ENCODE peak calls at places on chromosomes 4 and X, in four cellular contexts. F is upper lobe of left lung, P is tibial nerve, R is cardiac muscle cell. W is an unnamed sample.

GRCh38 chrX:68440940-68441339 is 7.6 kb upstream of the OPHN1 start:
- DNase-seq in R (peak; percentile 88), F (peak; percentile 39), P (peak; percentile 75), W (peak; percentile 36)

GRCh38 chr4:37685726-37686372 is 327 bp downstream of the RELL1 start:
- DNase-seq in F (peak; percentile 55), P (peak; percentile 22), R (peak; percentile 46), W (no peak)

GRCh38 chrX:144637731-144638130 is 609.6 kb upstream of the SPANXN1 start:
- DNase-seq in F (no peak), P (no peak), R (no peak), W (no peak)

GRCh38 chr4:186820371-186820990 is 96.8 kb upstream of the FAT1 start:
- DNase-seq in R (peak; percentile 79), F (no peak), P (no peak), W (peak; percentile 26)

GRCh38 chr4:7295201-7295916 is 103.0 kb downstream of the SORCS2 start:
- DNase-seq in P (peak; percentile 36), R (peak; percentile 71), F (peak; percentile 56), W (no peak)

GRCh38 chr4:73676881-73677323 is 56.7 kb upstream of the RASSF6 start:
- DNase-seq in P (no peak), R (peak; percentile 29), F (no peak), W (no peak)

GRCh38 chr4:89373396-89373795 is 65.8 kb upstream of the GPRIN3 start:
- DNase-seq in R (no peak), P (no peak), F (no peak), W (no peak)

GRCh38 chrX:96182366-96182765 is 502.3 kb upstream of the DIAPH2 start:
- DNase-seq in F (no peak), R (peak; percentile 42), P (no peak), W (peak; percentile 2)

GRCh38 chrX:15894724-15895123 is 40.1 kb upstream of the AP1S2 start:
- DNase-seq in R (no peak), F (no peak), P (no peak), W (no peak)

GRCh38 chr4:112322866-112323265 is 25.7 kb downstream of the ALPK1 start:
- DNase-seq in F (no peak), R (no peak), P (no peak), W (no peak)

GRCh38 chr4:88341227-88342192 is 37.1 kb upstream of the HERC6 start:
- DNase-seq in R (peak; percentile 93), F (peak; percentile 21), P (no peak), W (peak; percentile 82)

GRCh38 chr4:164700471-164700870 is 53.5 kb upstream of the SMIM31 start:
- DNase-seq in R (no peak), F (no peak), P (no peak), W (no peak)

GRCh38 chr4:169810325-169811323 is 52.9 kb upstream of the HPF1 start:
- DNase-seq in F (no peak), P (peak; percentile 75), R (peak; percentile 87), W (peak; percentile 76)

GRCh38 chrX:19789782-19790181 is 97.6 kb downstream of the SH3KBP1 start:
- DNase-seq in R (no peak), F (no peak), P (no peak), W (no peak)

DNA sequence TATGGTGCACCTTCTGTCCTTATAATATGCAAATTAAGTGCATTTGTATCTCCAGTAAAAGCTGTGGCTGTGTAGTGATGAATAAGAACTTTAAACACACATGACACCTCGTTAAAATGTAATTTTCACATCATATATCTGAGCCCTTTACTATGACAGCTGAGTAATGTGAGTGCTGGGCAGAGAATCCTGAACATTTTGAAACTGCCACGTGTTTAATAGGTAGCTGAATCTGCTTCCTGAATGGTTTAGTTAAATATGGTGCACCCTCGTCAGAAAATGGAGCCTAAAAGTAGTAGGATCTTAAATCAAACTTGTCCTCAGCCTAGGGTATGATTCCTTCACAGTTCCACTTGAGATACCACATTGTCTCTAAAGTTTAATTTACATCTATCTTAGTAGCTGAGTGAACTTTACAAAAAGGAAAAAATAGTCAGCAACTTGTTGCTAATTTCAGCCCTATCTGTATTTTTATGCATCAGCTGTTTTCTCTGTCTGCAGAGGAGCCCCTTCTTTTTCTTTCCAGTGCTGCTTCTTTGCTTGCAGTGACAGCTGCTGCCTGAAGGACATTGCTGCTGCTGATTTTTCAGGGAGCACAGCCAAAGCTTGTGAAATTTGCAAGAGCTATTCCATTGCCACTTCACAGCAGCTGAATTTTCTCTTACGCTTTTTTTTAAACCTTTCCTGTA is 541.0 kb downstream of the ADGRL3 start:
- DNase-seq in F (no peak), P (no peak), R (peak; percentile 33), W (no peak)
- TF ChIP-seq CTCF in F (no peak), P (no peak), R (no peak), W (no peak)

GRCh38 chr4:2250003-2250763 is 8.3 kb upstream of the HAUS3 start:
- DNase-seq in R (no peak), F (no peak), P (no peak), W (no peak)
- TF ChIP-seq CTCF in R (no peak), F (no peak), P (no peak), W (no peak)

GRCh38 chrX:121308276-121308805 is 260.9 kb downstream of the GLUD2 start:
- DNase-seq in R (peak; percentile 86), P (peak; percentile 4), F (no peak), W (peak; percentile 17)
- TF ChIP-seq CTCF in R (peak; percentile 44), P (no peak), F (no peak), W (peak; percentile 58)

GRCh38 chr4:118354913-118355312 is 2.1 kb upstream of the PRSS12 start:
- DNase-seq in F (no peak), R (no peak), P (no peak), W (no peak)

GRCh38 chr4:118350961-118351360 is 1.8 kb downstream of the PRSS12 start:
- DNase-seq in F (no peak), R (no peak), P (no peak), W (no peak)

GRCh38 chr4:118353452-118353851 is 649 bp upstream of the PRSS12 start:
- DNase-seq in F (no peak), R (no peak), P (no peak), W (no peak)

GRCh38 chr4:118351851-118352827 is 664 bp downstream of the PRSS12 start:
- DNase-seq in P (peak; percentile 24), F (peak; percentile 33), R (no peak), W (peak; percentile 67)

DNA sequence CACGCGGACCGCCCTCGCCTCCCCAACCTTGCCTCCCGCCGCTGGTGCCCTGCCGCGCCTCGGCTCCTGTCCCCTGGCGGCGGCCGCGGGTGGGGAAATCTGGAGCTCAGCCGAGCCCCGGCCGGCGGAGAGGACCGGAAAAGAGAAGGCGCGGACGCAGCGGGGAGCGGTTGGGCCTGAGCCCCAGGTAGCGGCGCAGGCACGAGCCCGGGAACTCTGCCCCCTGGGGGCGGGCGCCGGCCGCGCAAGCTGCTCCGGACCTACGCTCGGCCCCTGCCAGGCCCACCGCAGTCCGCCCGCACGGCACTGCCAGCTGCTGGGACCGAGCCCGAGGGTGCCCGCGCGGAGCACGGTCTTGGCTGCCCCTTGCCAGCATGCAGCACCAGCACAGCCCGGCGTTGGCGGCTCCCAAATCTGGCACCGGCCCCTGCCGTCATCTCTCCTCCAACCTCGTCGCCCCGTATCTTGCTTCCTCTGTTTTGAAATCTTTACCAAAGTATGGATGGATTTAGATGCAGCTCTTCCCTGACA is at the start of gene PRSS12:
- DNase-seq in F (peak; percentile 73), R (peak; percentile 56), P (peak; percentile 34), W (peak; percentile 74)
- TF ChIP-seq CTCF in F (peak; percentile 84), R (peak; percentile 76), P (peak; percentile 52), W (peak; percentile 96)

GRCh38 chr4:154349829-154350228 is 141.8 kb downstream of the DCHS2 start:
- DNase-seq in R (no peak), F (no peak), P (no peak), W (no peak)

DNA sequence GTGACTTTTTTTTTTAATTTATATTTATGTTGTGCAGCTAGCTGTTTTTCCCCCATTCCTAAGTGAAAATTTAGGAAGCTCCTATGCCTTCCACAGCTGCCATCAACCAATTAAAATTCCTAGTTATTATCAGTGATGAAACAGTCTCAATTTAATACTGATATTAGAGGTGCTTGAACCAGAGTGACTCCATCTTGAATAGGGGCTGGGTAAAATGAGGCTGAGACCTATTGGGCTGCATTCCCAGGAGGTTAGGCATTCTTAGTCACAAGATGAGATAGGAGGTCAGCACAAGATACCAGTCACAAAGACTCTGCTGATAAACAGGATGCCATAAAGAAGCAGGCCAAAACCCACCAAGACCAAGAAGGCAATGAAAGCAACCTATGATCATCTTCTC is 136.7 kb downstream of the DCHS2 start:
- DNase-seq in P (no peak), R (no peak), F (no peak), W (no peak)
- TF ChIP-seq CTCF in P (no peak), R (no peak), F (no peak), W (no peak)

GRCh38 chrX:24498975-24499374 is 33.9 kb downstream of the PDK3 start:
- DNase-seq in F (no peak), R (peak; percentile 14), P (no peak), W (no peak)
- TF ChIP-seq CTCF in F (peak; percentile 65), R (peak; percentile 35), P (peak; percentile 38), W (peak; percentile 75)

W was measured in HFFc6.